ENCODE peak calls at places on chromosomes 16 and 17, in ten cellular contexts. F, L, W, N, C, P, K, D, T and H are unnamed samples. For H3K9me3, the result is how much of the 10 kb centered on the place peaks cover.

GRCh38 chr16:609984-610383 is 20.1 kb downstream of the RAB40C start:
- DNase-seq in F (no peak), L (no peak), W (no peak), N (no peak), C (no peak), P (peak), K (no peak), D (no peak), T (no peak), H (no peak)

GRCh38 chr16:73172621-73173312 is 124.8 kb upstream of the ZFHX3 start:
- DNase-seq in F (no peak), L (peak), W (peak), N (no peak), C (peak), P (peak), K (peak), D (peak), T (peak), H (no peak)

GRCh38 chr16:57297856-57298255 is 13.4 kb upstream of the PLLP start:
- DNase-seq in F (no peak), L (no peak), W (no peak), N (no peak), C (no peak), P (no peak), K (no peak), D (no peak), T (peak), H (no peak)

GRCh38 chr17:78351449-78352006 is 8.3 kb downstream of the SOCS3 start:
- DNase-seq in F (peak), L (peak), W (peak), N (no peak), C (peak), P (peak), K (peak), D (peak), T (no peak), H (peak)

GRCh38 chr16:27725271-27726010 is 175.5 kb downstream of the KATNIP start:
- DNase-seq in F (no peak), L (no peak), W (no peak), N (no peak), C (no peak), P (peak), K (no peak), D (no peak), T (no peak), H (no peak)

GRCh38 chr16:62692685-62693084 is 656.4 kb upstream of the CDH8 start:
- DNase-seq in F (no peak), L (no peak), W (no peak), N (no peak), C (no peak), P (no peak), K (no peak), D (no peak), T (no peak), H (no peak)

GRCh38 chr16:1342526-1343427 is 8.9 kb downstream of the TSR3 start:
- DNase-seq in F (peak), L (peak), W (peak), N (peak), C (peak), P (peak), K (peak), D (peak), T (peak), H (peak)

GRCh38 chr16:50269061-50269705 is 2.8 kb downstream of the ADCY7 start:
- DNase-seq in F (no peak), L (no peak), W (no peak), N (no peak), C (no peak), P (peak), K (no peak), D (no peak), T (no peak), H (peak)

GRCh38 chr17:57536789-57537523 is 208.1 kb downstream of the CCDC182 start:
- DNase-seq in F (no peak), L (no peak), W (no peak), N (no peak), C (no peak), P (no peak), K (no peak), D (no peak), T (no peak), H (no peak)
- H3K4me3 ChIP-seq in F (no peak), L (no peak), W (peak), N (no peak), C (no peak), P (no peak), K (no peak), D (no peak), T (no peak), H (no peak)

GRCh38 chr16:35747658-35748455 is 2288.4 kb downstream of the TP53TG3F start:
- DNase-seq in F (no peak), L (no peak), W (no peak), N (no peak), C (no peak), P (peak), K (no peak), D (no peak), T (no peak), H (no peak)
- H3K9me3 ChIP-seq in F (under half), L (under half), W (half or more), N (under half), C (under half), P (under half), K (under half), D (half or more), T (under half), H (under half)

DNA sequence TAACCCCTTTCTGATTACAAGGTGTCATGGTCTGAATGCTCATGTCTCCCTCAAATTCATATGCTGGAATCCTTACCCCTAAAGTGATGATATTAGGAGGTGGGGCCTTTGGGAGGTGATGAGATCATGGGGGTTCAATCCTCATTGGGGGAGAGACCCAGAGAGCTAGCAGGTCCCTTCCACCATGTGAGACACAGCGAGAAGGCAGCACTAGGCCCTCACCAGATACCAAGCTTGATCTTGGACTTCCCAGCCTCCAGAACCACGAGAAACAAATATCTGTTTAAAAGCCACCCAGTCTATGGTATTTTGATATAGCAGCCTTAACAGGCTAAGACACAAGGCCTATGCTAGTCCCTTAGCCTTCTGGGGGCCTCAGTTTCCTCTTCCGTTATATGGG is 45.9 kb downstream of the MYH11 start:
- DNase-seq in F (no peak), L (no peak), W (no peak), N (no peak), C (no peak), P (no peak), K (no peak), D (no peak), T (no peak), H (no peak)
- H3K27ac ChIP-seq in F (peak), L (peak), W (peak), N (peak), C (no peak), P (no peak), K (peak), D (no peak), T (no peak), H (no peak)

GRCh38 chr16:86477642-86478041 is 32.7 kb upstream of the FOXF1 start:
- DNase-seq in F (no peak), L (no peak), W (no peak), N (no peak), C (peak), P (no peak), K (no peak), D (no peak), T (no peak), H (no peak)
- H3K4me3 ChIP-seq in F (no peak), L (no peak), W (no peak), N (no peak), C (no peak), P (no peak), K (no peak), D (no peak), T (no peak), H (no peak)

DNA sequence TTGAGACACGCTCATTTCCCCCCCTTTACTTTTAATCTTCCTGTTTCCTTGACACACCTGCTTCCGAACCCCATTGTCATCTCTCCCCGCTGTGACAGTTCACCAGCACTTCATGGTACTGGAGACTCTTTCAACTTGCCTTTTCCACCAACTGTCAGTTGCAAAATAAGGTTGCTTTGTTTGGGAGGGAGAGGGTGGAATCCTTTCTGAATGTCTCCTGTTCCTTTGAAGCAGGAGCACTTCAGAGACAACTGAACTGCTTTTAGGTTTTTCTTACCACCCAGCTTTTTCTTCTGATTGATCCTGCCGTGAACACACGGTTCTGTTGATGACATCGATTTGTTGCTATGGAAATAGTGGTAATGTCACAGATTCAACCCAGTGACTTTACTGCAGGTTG is 41.9 kb downstream of the RPA1 start:
- DNase-seq in F (no peak), L (no peak), W (no peak), N (no peak), C (no peak), P (no peak), K (no peak), D (no peak), T (no peak), H (no peak)
- H3K9me3 ChIP-seq in F (under half), L (under half), W (under half), N (under half), C (under half), P (under half), K (under half), D (under half), T (under half), H (under half)

GRCh38 chr16:3850544-3850899 is 30.0 kb downstream of the CREBBP start:
- DNase-seq in F (no peak), L (no peak), W (no peak), N (no peak), C (no peak), P (no peak), K (no peak), D (no peak), T (no peak), H (no peak)

GRCh38 chr16:3846595-3847091 is 33.9 kb downstream of the CREBBP start:
- DNase-seq in F (no peak), L (no peak), W (no peak), N (no peak), C (no peak), P (no peak), K (no peak), D (no peak), T (no peak), H (no peak)

GRCh38 chr16:3846087-3846486 is 34.4 kb downstream of the CREBBP start:
- DNase-seq in F (no peak), L (no peak), W (no peak), N (no peak), C (no peak), P (no peak), K (no peak), D (no peak), T (no peak), H (no peak)

GRCh38 chr16:3854740-3855139 is 25.8 kb downstream of the CREBBP start:
- DNase-seq in F (no peak), L (no peak), W (no peak), N (no peak), C (no peak), P (no peak), K (no peak), D (no peak), T (no peak), H (no peak)

DNA sequence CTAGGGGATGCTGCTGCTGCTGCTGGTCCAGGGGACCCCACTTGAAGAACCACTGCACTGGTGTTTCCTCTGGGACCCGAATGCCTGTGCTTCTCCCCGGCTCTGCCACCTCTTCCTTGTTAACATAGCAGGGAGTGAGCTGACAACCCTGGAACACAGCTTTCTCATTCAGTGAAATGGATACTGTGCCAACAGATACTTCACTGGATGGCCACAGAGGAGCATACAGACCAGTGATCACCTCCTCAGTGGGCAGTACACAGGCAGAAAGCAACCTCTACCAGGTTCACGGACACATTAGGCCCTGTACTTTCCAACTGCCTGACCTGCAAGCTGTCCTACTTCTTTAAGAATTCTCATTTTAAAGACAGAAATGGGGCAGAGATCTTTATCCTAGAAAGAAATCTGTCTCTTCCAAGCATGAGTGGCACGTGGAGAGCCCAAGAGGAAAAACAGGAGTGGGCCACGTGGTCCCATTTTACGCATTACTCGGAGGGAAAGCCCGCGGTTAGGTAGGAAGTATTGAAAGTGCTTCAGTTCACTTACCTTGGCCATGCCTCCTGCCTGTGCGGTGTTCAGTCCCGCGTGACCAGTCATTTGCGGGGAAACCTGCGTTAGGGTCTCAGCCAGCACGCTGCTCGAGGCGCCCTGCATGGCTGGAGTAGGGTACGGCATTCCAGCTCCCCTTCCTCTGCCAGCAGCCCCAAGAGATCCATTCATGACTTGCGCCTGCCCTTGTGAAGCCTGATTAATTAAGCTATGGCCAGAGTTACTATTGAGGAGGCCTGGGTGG is 30.6 kb downstream of the CREBBP start:
- DNase-seq in F (no peak), L (no peak), W (no peak), N (no peak), C (no peak), P (no peak), K (no peak), D (no peak), T (no peak), H (no peak)
- H3K27ac ChIP-seq in F (no peak), L (no peak), W (peak), N (no peak), C (peak), P (no peak), K (peak), D (no peak), T (peak), H (no peak)